ENCODE peak calls at places on chromosomes 16 and 17, in five cellular contexts. B is IMR-90, T is body of pancreas, R is pancreas, Q is fibroblast of lung. M is an unnamed sample. For H3K27me3, the result is how much of the 10 kb centered on the place peaks cover.

GRCh38 chr17:74042241-74042640 is 161.2 kb upstream of the RPL38 start:
- DNase-seq in B (no peak), T (no peak), R (no peak), Q (no peak), M (no peak)

GRCh38 chr16:86866986-86867722 is 288.8 kb downstream of the FOXL1 start:
- DNase-seq in B (no peak), T (no peak), R (no peak), Q (no peak), M (no peak)

GRCh38 chr16:29745126-29745852 is 501 bp downstream of the C16orf54 start:
- DNase-seq in B (no peak), T (no peak), R (no peak), Q (no peak), M (no peak)

GRCh38 chr17:5584383-5584951 is at the start of gene NLRP1:
- DNase-seq in B (peak), T (peak), R (peak), Q (peak), M (peak)

GRCh38 chr17:17900615-17901520 is 64.1 kb upstream of the SREBF1 start:
- DNase-seq in B (peak), T (peak), R (peak), Q (peak), M (peak)

GRCh38 chr17:61253937-61254677 is 145.5 kb upstream of the TBX2 start:
- DNase-seq in B (no peak), T (no peak), R (no peak), Q (no peak), M (no peak)

GRCh38 chr17:6162216-6162615 is 92.0 kb downstream of the WSCD1 start:
- DNase-seq in B (no peak), T (no peak), R (no peak), Q (no peak), M (no peak)

GRCh38 chr17:32609085-32609484 is 122.3 kb downstream of the CDK5R1 start:
- DNase-seq in B (no peak), T (peak), R (peak), Q (peak), M (peak)

GRCh38 chr17:62573480-62574117 is 53.9 kb upstream of the MRC2 start:
- DNase-seq in B (peak), T (no peak), R (no peak), Q (peak), M (no peak)

GRCh38 chr16:57143125-57143965 is 42.5 kb downstream of the PSME3IP1 start:
- DNase-seq in B (no peak), T (no peak), R (no peak), Q (no peak), M (no peak)

GRCh38 chr17:32261521-32261792 is 4.2 kb upstream of the RHBDL3 start:
- DNase-seq in B (no peak), T (no peak), R (no peak), Q (peak), M (no peak)

GRCh38 chr16:50861926-50862325 is 120.0 kb downstream of the CYLD start:
- DNase-seq in B (peak), T (no peak), R (no peak), Q (peak), M (peak)

GRCh38 chr17:1705004-1705403 is 5.2 kb downstream of the TLCD2 start:
- DNase-seq in B (no peak), T (no peak), R (no peak), Q (no peak), M (no peak)

GRCh38 chr16:8975039-8975438 is 11.3 kb upstream of the USP7 start:
- DNase-seq in B (no peak), T (no peak), R (no peak), Q (no peak), M (no peak)

GRCh38 chr17:72297326-72298115 is 176.7 kb downstream of the SOX9 start:
- DNase-seq in B (peak), T (no peak), R (no peak), Q (peak), M (peak)

GRCh38 chr16:58628845-58629680 is 563 bp downstream of the CNOT1 start:
- DNase-seq in B (peak), T (peak), R (peak), Q (peak), M (peak)

GRCh38 chr17:9109933-9110332 is 88.6 kb downstream of the NTN1 start:
- DNase-seq in B (no peak), T (no peak), R (no peak), Q (no peak), M (no peak)

GRCh38 chr16:65740716-65741115 is 618.9 kb upstream of the CDH11 start:
- DNase-seq in B (peak), T (no peak), R (no peak), Q (no peak), M (no peak)

GRCh38 chr16:68792465-68793324 is 50.6 kb upstream of the TANGO6 start:
- DNase-seq in B (peak), T (peak), R (peak), Q (peak), M (peak)

GRCh38 chr16:64469906-64470702 is 651.8 kb downstream of the CDH11 start:
- DNase-seq in B (no peak), T (no peak), R (no peak), Q (no peak), M (peak)

GRCh38 chr17:45895304-45895968 is 1.1 kb downstream of the MAPT start:
- DNase-seq in B (no peak), T (no peak), R (no peak), Q (peak), M (no peak)

GRCh38 chr16:86029131-86029741 is 130.3 kb downstream of the IRF8 start:
- DNase-seq in B (peak), T (no peak), R (no peak), Q (peak), M (no peak)

GRCh38 chr17:7042507-7043194 is 1.2 kb downstream of the SLC16A11 start:
- DNase-seq in B (no peak), T (no peak), R (no peak), Q (no peak), M (no peak)

GRCh38 chr17:35486920-35487727 is 38.6 kb upstream of the SLFN13 start:
- DNase-seq in B (peak), T (peak), R (peak), Q (peak), M (peak)

GRCh38 chr16:53704445-53704813 is 473 bp downstream of the FTO start:
- DNase-seq in B (no peak), T (no peak), R (no peak), Q (no peak), M (no peak)

GRCh38 chr17:4852504-4853075 is 19.4 kb downstream of the MINK1 start:
- DNase-seq in B (peak), T (no peak), R (no peak), Q (peak), M (peak)

GRCh38 chr16:53752566-53752965 is 48.6 kb downstream of the FTO start:
- DNase-seq in B (no peak), T (no peak), R (no peak), Q (no peak), M (no peak)

GRCh38 chr17:81323411-81323868 is 28.3 kb upstream of the SLC38A10 start:
- DNase-seq in B (no peak), T (no peak), R (no peak), Q (no peak), M (no peak)

GRCh38 chr17:62565817-62566216 is 61.7 kb upstream of the MRC2 start:
- DNase-seq in B (peak), T (no peak), R (no peak), Q (peak), M (peak)

GRCh38 chr16:50699345-50700159 is 6.1 kb downstream of the NOD2 start:
- DNase-seq in B (peak), T (no peak), R (no peak), Q (no peak), M (peak)

GRCh38 chr17:17232303-17232621 is 4.7 kb downstream of the FLCN start:
- DNase-seq in B (no peak), T (no peak), R (no peak), Q (no peak), M (no peak)

GRCh38 chr17:75996665-75997590 is 3.7 kb upstream of the CDK3 start:
- DNase-seq in B (peak), T (no peak), R (no peak), Q (peak), M (peak)

GRCh38 chr16:67805718-67806427 is 487 bp downstream of the RANBP10 start:
- DNase-seq in B (no peak), T (no peak), R (peak), Q (no peak), M (no peak)

GRCh38 chr17:700504-701094 is 14.0 kb downstream of the VPS53 start:
- DNase-seq in B (peak), T (no peak), R (no peak), Q (peak), M (peak)

GRCh38 chr16:6562985-6563384 is 769.7 kb upstream of the RBFOX1 start:
- DNase-seq in B (no peak), T (no peak), R (no peak), Q (no peak), M (no peak)

GRCh38 chr17:19714542-19715411 is 1.6 kb downstream of the SLC47A2 start:
- DNase-seq in B (no peak), T (no peak), R (peak), Q (no peak), M (no peak)

GRCh38 chr17:16374129-16374528 is 6.8 kb upstream of the UBB start:
- DNase-seq in B (peak), T (no peak), R (no peak), Q (peak), M (peak)

GRCh38 chr16:87360862-87361610 is 22.5 kb downstream of the FBXO31 start:
- DNase-seq in B (no peak), T (no peak), R (peak), Q (no peak), M (no peak)

DNA sequence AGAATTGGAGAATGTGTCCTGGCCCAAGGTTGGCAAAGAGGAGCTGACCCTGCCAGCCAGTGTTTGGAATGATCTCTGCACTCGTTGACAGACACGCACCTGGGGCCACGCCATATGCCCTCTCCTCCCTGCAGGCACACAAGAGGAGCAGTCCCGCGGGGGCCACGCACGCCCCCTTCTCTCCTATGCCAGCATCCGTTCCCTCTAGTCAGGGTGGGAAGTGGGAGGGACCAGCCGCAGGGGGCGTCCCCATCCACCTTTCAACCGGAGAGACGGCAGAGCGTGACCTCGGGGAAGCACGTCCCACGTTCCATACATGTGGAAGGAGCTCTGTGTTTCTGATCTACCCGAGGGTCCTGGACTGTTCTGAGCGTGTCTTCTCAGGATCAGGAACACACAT is 86.9 kb upstream of the ZNF750 start:
- DNase-seq in B (no peak), T (no peak), R (no peak), Q (no peak), M (no peak)
- H3K27me3 ChIP-seq in B (under half), T (under half), R (under half), Q (under half), M (under half)

GRCh38 chr16:740764-741505 is at the start of gene CIAO3:
- DNase-seq in B (peak), T (peak), R (peak), Q (peak), M (peak)
- TF ChIP-seq CTCF in B (peak), T (peak), R (peak), Q (peak), M (peak)

GRCh38 chr17:77690271-77691161 is 268.0 kb upstream of the TNRC6C start:
- DNase-seq in B (no peak), T (no peak), R (no peak), Q (no peak), M (no peak)
- H3K27me3 ChIP-seq in B (under half), T (under half), R (under half), Q (under half), M (under half)

DNA sequence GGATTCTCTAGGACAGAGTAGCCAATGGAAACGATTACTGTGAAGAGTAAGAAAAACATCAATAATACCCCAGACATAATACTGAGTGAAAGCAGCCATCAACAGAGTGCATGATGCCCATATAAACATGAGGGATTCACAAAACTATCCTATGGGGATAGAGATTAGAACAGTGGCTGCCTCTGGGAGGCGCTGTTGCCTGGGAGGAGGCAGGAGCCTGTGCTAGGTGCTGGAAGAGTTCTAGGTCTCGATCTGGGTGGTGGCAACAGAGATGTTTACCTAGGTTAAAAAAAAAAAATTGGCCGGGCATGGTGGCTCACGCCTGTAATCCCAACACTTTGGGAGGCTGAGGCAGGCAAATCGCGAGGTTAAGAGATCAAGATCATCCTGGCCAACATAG is 7.9 kb downstream of the FA2H start:
- DNase-seq in B (no peak), T (no peak), R (no peak), Q (no peak), M (no peak)
- TF ChIP-seq CTCF in B (no peak), T (no peak), R (no peak), Q (no peak), M (no peak)